ENCODE peak calls at places on chromosome 3, in ten cellular contexts. Q, K, X, H, S, V, O, Y, D and L are unnamed samples. For H3K36me3, the result is how much of the 10 kb centered on the place peaks cover.

GRCh38 chr3:85304360-85304964 is 345.7 kb downstream of the CADM2 start:
- DNase-seq in Q (no peak), K (peak), X (no peak), H (no peak), S (no peak), V (no peak), O (no peak), Y (peak), D (no peak), L (no peak)

GRCh38 chr3:32596926-32597369 is 26.3 kb upstream of the DYNC1LI1 start:
- DNase-seq in Q (no peak), K (peak), X (no peak), H (no peak), S (no peak), V (no peak), O (no peak), Y (no peak), D (peak), L (no peak)

GRCh38 chr3:183116051-183116614 is 16.8 kb upstream of the MCCC1 start:
- DNase-seq in Q (peak), K (peak), X (peak), H (peak), S (peak), V (no peak), O (no peak), Y (peak), D (no peak), L (no peak)

GRCh38 chr3:72161870-72162617 is 377.1 kb upstream of the PROK2 start:
- DNase-seq in Q (no peak), K (no peak), X (peak), H (no peak), S (peak), V (no peak), O (peak), Y (no peak), D (no peak), L (no peak)

GRCh38 chr3:23959147-23959900 is 14.2 kb downstream of the NR1D2 start:
- DNase-seq in Q (no peak), K (no peak), X (peak), H (no peak), S (no peak), V (peak), O (no peak), Y (peak), D (no peak), L (peak)

GRCh38 chr3:189900578-189900977 is 220.1 kb downstream of the P3H2 start:
- DNase-seq in Q (no peak), K (no peak), X (no peak), H (no peak), S (peak), V (no peak), O (no peak), Y (no peak), D (no peak), L (no peak)

GRCh38 chr3:17845026-17845425 is 102.6 kb upstream of the TBC1D5 start:
- DNase-seq in Q (no peak), K (no peak), X (no peak), H (no peak), S (no peak), V (no peak), O (no peak), Y (no peak), D (no peak), L (no peak)

GRCh38 chr3:111971533-111971932 is 7.3 kb upstream of the ABHD10 start:
- DNase-seq in Q (no peak), K (peak), X (no peak), H (no peak), S (no peak), V (no peak), O (no peak), Y (no peak), D (no peak), L (no peak)

GRCh38 chr3:175430975-175431374 is 571.8 kb downstream of the NAALADL2 start:
- DNase-seq in Q (no peak), K (no peak), X (no peak), H (no peak), S (no peak), V (no peak), O (no peak), Y (no peak), D (no peak), L (peak)

GRCh38 chr3:1251282-1252060 is 158.6 kb downstream of the CNTN6 start:
- DNase-seq in Q (no peak), K (no peak), X (no peak), H (no peak), S (no peak), V (no peak), O (no peak), Y (peak), D (no peak), L (no peak)
- TF ChIP-seq POLR2AphosphoS5 in Q (no peak), K (no peak), X (no peak), H (no peak), S (no peak), V (no peak), O (no peak), Y (no peak), D (no peak), L (no peak)

DNA sequence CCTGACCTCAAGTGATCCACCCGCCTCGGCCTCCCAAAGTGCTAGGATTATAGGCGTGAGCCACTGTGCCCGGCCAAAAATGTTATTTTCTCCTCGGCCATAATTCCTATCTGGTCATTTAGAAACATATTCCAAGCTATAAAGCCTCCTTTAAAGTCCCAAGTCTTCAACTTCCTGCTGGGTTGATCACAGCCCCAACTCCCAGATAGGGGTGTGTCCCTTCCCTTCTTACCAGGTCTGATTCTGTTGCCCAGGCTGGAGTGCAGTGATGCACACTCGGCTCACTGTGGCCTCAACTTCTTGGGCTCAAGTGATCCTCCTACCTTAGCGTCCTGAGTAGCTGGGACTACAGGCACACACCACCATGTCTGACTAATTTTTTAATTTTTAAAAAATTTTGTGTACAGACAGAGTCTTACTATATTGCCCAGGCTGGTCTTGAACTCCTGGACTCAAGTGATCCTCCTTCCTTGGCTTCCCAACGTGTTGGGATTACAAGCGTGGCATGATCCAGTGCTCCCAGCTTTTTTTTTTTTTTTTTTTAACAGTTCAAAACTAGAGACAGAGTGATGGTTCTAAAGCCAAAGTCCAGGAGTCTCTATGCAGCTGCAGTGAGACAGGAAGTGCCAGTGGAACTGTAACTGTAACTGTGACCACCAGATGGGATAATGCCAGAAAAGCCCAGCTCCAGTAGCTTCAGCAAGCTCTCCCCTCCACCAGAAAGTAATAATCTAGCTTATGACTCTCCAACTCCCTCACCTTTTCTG is 8.2 kb upstream of the PRKAR2A start:
- DNase-seq in Q (peak), K (no peak), X (no peak), H (no peak), S (peak), V (no peak), O (peak), Y (no peak), D (no peak), L (no peak)
- H3K27ac ChIP-seq in Q (no peak), K (no peak), X (no peak), H (no peak), S (peak), V (no peak), O (no peak), Y (no peak), D (no peak), L (no peak)

GRCh38 chr3:118742760-118743159 is 291.9 kb downstream of the IGSF11 start:
- DNase-seq in Q (no peak), K (no peak), X (no peak), H (no peak), S (no peak), V (no peak), O (no peak), Y (no peak), D (peak), L (no peak)
- H3K36me3 ChIP-seq in Q (under half), K (under half), X (under half), H (under half), S (under half), V (under half), O (under half), Y (under half), D (under half), L (under half)

GRCh38 chr3:45992820-45993219 is 2.8 kb downstream of the FYCO1 start:
- DNase-seq in Q (no peak), K (no peak), X (no peak), H (no peak), S (no peak), V (no peak), O (no peak), Y (peak), D (no peak), L (no peak)

GRCh38 chr3:45992133-45992729 is 3.4 kb downstream of the FYCO1 start:
- DNase-seq in Q (no peak), K (no peak), X (no peak), H (no peak), S (no peak), V (no peak), O (no peak), Y (no peak), D (no peak), L (no peak)

GRCh38 chr3:45993421-45994027 is 2.1 kb downstream of the FYCO1 start:
- DNase-seq in Q (no peak), K (no peak), X (no peak), H (no peak), S (no peak), V (no peak), O (no peak), Y (no peak), D (no peak), L (no peak)

GRCh38 chr3:45995370-45996192 is at the start of gene FYCO1:
- DNase-seq in Q (peak), K (peak), X (peak), H (peak), S (peak), V (peak), O (peak), Y (peak), D (peak), L (peak)

GRCh38 chr3:45994661-45995369 is 809 bp downstream of the FYCO1 start:
- DNase-seq in Q (peak), K (peak), X (no peak), H (no peak), S (peak), V (no peak), O (no peak), Y (peak), D (no peak), L (no peak)
- TF ChIP-seq POLR2AphosphoS5 in Q (peak), K (no peak), X (no peak), H (no peak), S (no peak), V (no peak), O (no peak), Y (no peak), D (no peak), L (no peak)

DNA sequence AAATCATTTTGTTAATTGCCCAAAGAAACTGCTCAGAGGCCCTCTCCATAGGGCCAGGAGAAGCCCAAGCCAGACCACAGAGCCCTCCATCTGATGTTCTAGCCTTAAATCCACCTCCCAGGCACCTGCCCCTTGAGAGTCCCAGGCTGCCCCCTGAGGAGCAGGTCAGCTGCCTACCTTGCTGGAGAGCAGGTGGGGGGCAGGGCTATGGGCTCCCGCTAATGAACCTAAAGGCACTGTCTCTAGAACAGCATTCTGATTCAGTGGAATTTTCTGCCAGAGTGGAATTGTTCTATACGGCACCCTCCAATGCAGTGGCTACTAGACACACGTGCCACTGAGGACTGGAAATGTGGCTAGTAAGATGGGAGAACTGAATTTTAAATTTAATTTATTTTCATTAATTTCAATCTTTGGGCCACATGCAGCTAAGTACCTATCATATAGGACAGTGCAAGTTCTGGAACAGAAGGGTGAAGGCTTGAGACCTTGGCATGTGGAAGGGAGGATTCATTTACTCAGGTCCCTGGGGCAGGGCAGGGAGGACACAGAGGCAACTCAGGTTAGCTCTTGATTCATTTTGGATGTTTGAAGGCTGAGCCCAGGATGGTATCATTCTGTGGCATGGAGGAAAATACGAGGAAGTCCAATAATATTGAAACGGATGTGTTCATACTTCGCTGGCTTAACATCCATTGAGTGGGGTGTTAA is 11.4 kb downstream of the AMOTL2 start:
- DNase-seq in Q (peak), K (no peak), X (no peak), H (no peak), S (no peak), V (no peak), O (peak), Y (no peak), D (no peak), L (no peak)
- H3K27ac ChIP-seq in Q (peak), K (no peak), X (peak), H (peak), S (peak), V (peak), O (peak), Y (peak), D (peak), L (peak)

GRCh38 chr3:45465192-45465591 is 76.8 kb downstream of the LARS2 start:
- DNase-seq in Q (no peak), K (no peak), X (no peak), H (no peak), S (no peak), V (no peak), O (no peak), Y (no peak), D (peak), L (no peak)

GRCh38 chr3:45468326-45468725 is 80.0 kb downstream of the LARS2 start:
- DNase-seq in Q (no peak), K (peak), X (no peak), H (no peak), S (no peak), V (no peak), O (no peak), Y (no peak), D (peak), L (no peak)

GRCh38 chr3:45462522-45463262 is 74.3 kb downstream of the LARS2 start:
- DNase-seq in Q (no peak), K (no peak), X (no peak), H (no peak), S (no peak), V (no peak), O (no peak), Y (no peak), D (peak), L (no peak)

GRCh38 chr3:45464336-45464809 is 76.0 kb downstream of the LARS2 start:
- DNase-seq in Q (peak), K (peak), X (peak), H (no peak), S (peak), V (no peak), O (no peak), Y (peak), D (peak), L (no peak)
- H3K36me3 ChIP-seq in Q (under half), K (under half), X (under half), H (under half), S (under half), V (under half), O (under half), Y (under half), D (under half), L (under half)

GRCh38 chr3:29619676-29620075 is 338.8 kb downstream of the RBMS3 start:
- DNase-seq in Q (no peak), K (no peak), X (peak), H (no peak), S (no peak), V (no peak), O (no peak), Y (no peak), D (no peak), L (no peak)
- TF ChIP-seq POLR2AphosphoS5 in Q (no peak), K (no peak), X (no peak), H (no peak), S (no peak), V (no peak), O (no peak), Y (no peak), D (no peak), L (no peak)

GRCh38 chr3:146133436-146133835 is 27.5 kb downstream of the PLOD2 start:
- DNase-seq in Q (no peak), K (no peak), X (peak), H (no peak), S (no peak), V (no peak), O (no peak), Y (no peak), D (no peak), L (no peak)

GRCh38 chr3:146130881-146131371 is 30.1 kb downstream of the PLOD2 start:
- DNase-seq in Q (no peak), K (no peak), X (no peak), H (no peak), S (no peak), V (no peak), O (no peak), Y (no peak), D (no peak), L (no peak)

GRCh38 chr3:146134348-146135117 is 26.5 kb downstream of the PLOD2 start:
- DNase-seq in Q (no peak), K (no peak), X (no peak), H (no peak), S (no peak), V (no peak), O (no peak), Y (peak), D (no peak), L (no peak)

GRCh38 chr3:146129750-146130149 is 31.2 kb downstream of the PLOD2 start:
- DNase-seq in Q (no peak), K (no peak), X (no peak), H (no peak), S (no peak), V (no peak), O (no peak), Y (no peak), D (no peak), L (no peak)

DNA sequence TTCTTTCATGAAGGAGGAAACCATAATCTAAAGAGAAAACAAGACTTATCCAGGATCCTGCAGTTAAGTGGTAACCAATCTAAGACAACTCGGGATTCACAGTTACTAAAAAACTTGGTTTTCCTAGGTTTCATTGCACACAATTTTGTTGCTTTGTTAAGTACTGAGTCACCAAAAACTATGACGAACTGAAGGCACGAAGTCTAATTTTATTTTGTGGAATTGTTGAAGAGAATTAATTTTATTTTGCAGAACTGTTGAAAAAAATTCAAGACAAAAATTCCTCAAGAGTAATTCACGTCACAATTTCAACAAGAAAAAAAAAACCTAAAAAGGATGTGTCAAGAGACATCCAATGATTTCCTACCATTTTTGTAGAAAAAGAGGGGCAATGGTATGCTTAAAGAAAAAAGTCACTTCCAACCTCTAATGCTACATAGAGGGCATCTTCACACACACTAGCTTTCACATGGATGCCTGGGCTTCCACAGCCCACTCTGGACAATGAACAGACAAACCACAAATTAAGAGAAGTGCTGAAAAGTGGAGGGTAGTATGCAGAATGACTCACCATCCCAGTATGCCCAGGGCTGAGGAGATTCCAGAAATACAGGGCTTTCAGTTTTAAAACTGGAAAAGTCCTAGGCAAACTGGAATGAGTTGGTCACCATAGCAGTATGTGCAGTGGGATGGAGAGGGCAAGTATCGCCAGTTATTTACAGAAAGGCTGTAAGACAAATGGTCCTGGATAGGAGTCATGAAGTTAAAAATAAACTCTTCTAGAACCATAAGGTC is 29.2 kb downstream of the PLOD2 start:
- DNase-seq in Q (no peak), K (no peak), X (no peak), H (no peak), S (no peak), V (no peak), O (no peak), Y (no peak), D (no peak), L (no peak)
- H3K27ac ChIP-seq in Q (no peak), K (no peak), X (no peak), H (no peak), S (no peak), V (no peak), O (no peak), Y (no peak), D (peak), L (no peak)

DNA sequence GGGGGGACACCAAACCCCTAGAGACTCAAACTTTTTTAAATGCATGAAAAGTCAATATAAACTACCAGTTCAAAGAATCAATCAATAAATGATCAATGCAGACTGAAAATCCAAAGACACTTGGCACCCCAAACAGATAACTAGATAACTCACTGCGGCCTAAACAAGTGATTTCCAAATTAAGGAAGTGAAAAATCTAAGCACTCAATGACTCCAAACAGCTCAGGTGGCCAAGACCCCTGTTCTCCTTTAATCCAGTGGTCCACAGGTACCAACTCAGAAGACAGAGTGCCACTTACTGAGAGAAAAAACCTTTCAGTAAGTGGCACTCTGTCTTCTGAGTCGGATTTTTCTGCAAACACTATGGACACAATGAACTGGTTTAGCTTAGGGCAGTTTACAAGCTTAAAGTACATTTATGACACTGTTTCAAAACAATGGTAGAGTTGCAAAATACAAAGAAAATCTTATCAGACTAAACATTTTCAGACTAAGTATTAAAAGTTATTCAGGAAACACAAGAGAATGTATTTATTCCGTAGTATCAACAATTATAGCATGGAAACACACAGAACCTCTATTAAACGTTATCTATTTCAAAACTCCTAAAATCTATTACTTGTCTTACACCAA is 4.7 kb downstream of the DLG1 start:
- DNase-seq in Q (no peak), K (no peak), X (no peak), H (no peak), S (no peak), V (no peak), O (no peak), Y (no peak), D (no peak), L (no peak)
- H3K36me3 ChIP-seq in Q (under half), K (half or more), X (under half), H (under half), S (under half), V (under half), O (under half), Y (under half), D (under half), L (under half)

DNA sequence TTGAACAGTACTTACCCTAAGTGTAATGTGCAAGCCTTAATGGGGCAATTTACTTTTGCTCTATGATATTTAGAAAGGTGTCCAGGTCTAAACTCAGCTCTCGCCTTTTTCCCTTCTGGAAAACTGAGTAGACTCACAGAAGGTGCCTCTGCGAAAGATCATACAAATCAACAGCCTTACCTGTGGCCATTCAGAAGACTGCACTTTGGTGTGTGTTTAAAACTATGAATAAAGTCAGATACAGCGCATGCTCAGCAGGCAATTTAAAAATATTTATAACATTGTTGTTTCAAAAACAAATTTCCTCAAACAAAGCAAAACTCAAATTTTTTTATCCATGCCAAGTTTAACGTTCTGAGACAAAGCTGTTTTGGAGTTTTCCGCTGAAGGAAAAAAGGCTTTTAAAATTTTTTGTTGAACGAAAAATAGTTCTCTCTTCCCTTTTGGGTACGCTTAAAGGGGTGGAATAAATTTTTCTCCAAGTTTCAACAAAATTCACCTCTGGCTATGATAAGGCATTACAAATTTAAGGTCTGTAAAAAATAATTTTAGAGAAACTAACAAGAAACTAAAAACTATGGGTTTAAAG is 156.3 kb downstream of the TIGIT start:
- DNase-seq in Q (no peak), K (no peak), X (no peak), H (no peak), S (no peak), V (no peak), O (no peak), Y (no peak), D (no peak), L (no peak)
- TF ChIP-seq POLR2AphosphoS5 in Q (no peak), K (no peak), X (no peak), H (no peak), S (no peak), V (no peak), O (no peak), Y (peak), D (no peak), L (no peak)